ENCODE peak calls at places on chromosomes 7 and 10, in five cellular contexts. R, A, L, X and T are unnamed samples. For H3K4me1, the result is how much of the 10 kb centered on the place peaks cover.

GRCh38 chr7:121604627-121605296 is 208.7 kb upstream of the FAM3C start:
- DNase-seq in R (no peak), A (no peak), L (no peak), X (peak), T (no peak)

GRCh38 chr7:100602889-100603696 is 930 bp downstream of the PCOLCE start:
- DNase-seq in R (peak), A (no peak), L (peak), X (peak), T (no peak)

GRCh38 chr7:129462445-129462844 is 28.2 kb downstream of the STRIP2 start:
- DNase-seq in R (no peak), A (no peak), L (no peak), X (no peak), T (no peak)

GRCh38 chr10:24209946-24210491 is 1.1 kb downstream of the KIAA1217 start:
- DNase-seq in R (no peak), A (no peak), L (no peak), X (peak), T (no peak)

GRCh38 chr10:99777918-99778716 is 4.3 kb upstream of the ABCC2 start:
- DNase-seq in R (no peak), A (no peak), L (no peak), X (no peak), T (no peak)

GRCh38 chr7:46393142-46393541 is 472.1 kb upstream of the IGFBP3 start:
- DNase-seq in R (no peak), A (no peak), L (no peak), X (peak), T (no peak)

GRCh38 chr7:103499976-103500375 is 54.0 kb upstream of the SLC26A5 start:
- DNase-seq in R (no peak), A (no peak), L (no peak), X (no peak), T (no peak)

GRCh38 chr10:43846187-43846680 is 197.6 kb upstream of the ZNF32 start:
- DNase-seq in R (no peak), A (no peak), L (no peak), X (peak), T (no peak)

GRCh38 chr10:11225935-11226334 is 208.3 kb downstream of the CELF2 start:
- DNase-seq in R (peak), A (peak), L (no peak), X (no peak), T (no peak)

GRCh38 chr10:24989867-24990266 is 26.1 kb downstream of the ENKUR start:
- DNase-seq in R (no peak), A (no peak), L (no peak), X (no peak), T (no peak)

GRCh38 chr7:33774762-33775523 is 130.4 kb upstream of the BMPER start:
- DNase-seq in R (peak), A (no peak), L (peak), X (peak), T (no peak)

GRCh38 chr10:76874896-76875295 is 762.7 kb downstream of the KCNMA1 start:
- DNase-seq in R (peak), A (no peak), L (no peak), X (no peak), T (no peak)

GRCh38 chr10:13219685-13220670 is 14.2 kb downstream of the UCMA start:
- DNase-seq in R (no peak), A (no peak), L (no peak), X (peak), T (no peak)

GRCh38 chr7:29622335-29623265 is 59.0 kb downstream of the PRR15 start:
- DNase-seq in R (peak), A (no peak), L (no peak), X (peak), T (no peak)

GRCh38 chr7:134943785-134944400 is 42.4 kb upstream of the AGBL3 start:
- DNase-seq in R (no peak), A (no peak), L (no peak), X (peak), T (no peak)

GRCh38 chr10:73264423-73264822 is 12.0 kb upstream of the MRPS16 start:
- DNase-seq in R (no peak), A (no peak), L (no peak), X (no peak), T (no peak)

GRCh38 chr10:118309911-118310310 is 32.2 kb downstream of the FAM204A start:
- DNase-seq in R (no peak), A (no peak), L (no peak), X (no peak), T (no peak)

GRCh38 chr7:29609162-29610030 is 45.8 kb downstream of the PRR15 start:
- DNase-seq in R (no peak), A (no peak), L (no peak), X (peak), T (no peak)

GRCh38 chr7:151157645-151158329 is 9.7 kb downstream of the GBX1 start:
- DNase-seq in R (no peak), A (no peak), L (no peak), X (no peak), T (no peak)

GRCh38 chr10:71748671-71749191 is 24.6 kb downstream of the VSIR start:
- DNase-seq in R (peak), A (peak), L (peak), X (peak), T (no peak)

GRCh38 chr7:20213378-20213777 is 3.8 kb downstream of the MACC1 start:
- DNase-seq in R (no peak), A (no peak), L (no peak), X (no peak), T (no peak)

GRCh38 chr10:3220853-3221252 is 48.3 kb upstream of the PITRM1 start:
- DNase-seq in R (no peak), A (no peak), L (no peak), X (peak), T (no peak)

GRCh38 chr10:72616716-72617115 is 9.2 kb downstream of the MICU1 start:
- DNase-seq in R (no peak), A (no peak), L (no peak), X (peak), T (no peak)

GRCh38 chr10:26214004-26214403 is 2.6 kb upstream of the GAD2 start:
- DNase-seq in R (no peak), A (no peak), L (no peak), X (no peak), T (no peak)

GRCh38 chr10:88991161-88991899 is 732 bp downstream of the FAS start:
- DNase-seq in R (peak), A (peak), L (peak), X (peak), T (peak)

GRCh38 chr10:47295411-47295810 is 4.6 kb upstream of the GDF10 start:
- DNase-seq in R (no peak), A (no peak), L (no peak), X (no peak), T (no peak)

GRCh38 chr10:97633921-97634320 is 621 bp upstream of the MORN4 start:
- DNase-seq in R (no peak), A (no peak), L (no peak), X (peak), T (no peak)

GRCh38 chr10:69321865-69322264 is 43.6 kb downstream of the HK1 start:
- DNase-seq in R (no peak), A (no peak), L (no peak), X (peak), T (no peak)

GRCh38 chr10:13659887-13660544 is 73.3 kb downstream of the PRPF18 start:
- DNase-seq in R (peak), A (peak), L (peak), X (peak), T (no peak)

GRCh38 chr7:116809636-116810266 is 52.6 kb upstream of the CAPZA2 start:
- DNase-seq in R (no peak), A (no peak), L (peak), X (peak), T (no peak)

GRCh38 chr7:155229548-155230168 is 68.0 kb upstream of the INSIG1 start:
- DNase-seq in R (no peak), A (no peak), L (no peak), X (no peak), T (no peak)

GRCh38 chr7:17774248-17774647 is 166.0 kb downstream of the SNX13 start:
- DNase-seq in R (no peak), A (no peak), L (no peak), X (peak), T (no peak)

GRCh38 chr10:97028126-97028831 is 157.5 kb downstream of the SLIT1 start:
- DNase-seq in R (no peak), A (no peak), L (no peak), X (peak), T (no peak)

GRCh38 chr10:96211775-96212174 is 59.6 kb downstream of the BLNK start:
- DNase-seq in R (no peak), A (no peak), L (no peak), X (no peak), T (no peak)

GRCh38 chr10:117900280-117900679 is 146.5 kb downstream of the RAB11FIP2 start:
- DNase-seq in R (no peak), A (no peak), L (no peak), X (no peak), T (no peak)

GRCh38 chr10:329361-330099 is 194.3 kb downstream of the ZMYND11 start:
- DNase-seq in R (peak), A (no peak), L (peak), X (peak), T (peak)

GRCh38 chr10:83968052-83968451 is 171.3 kb upstream of the GHITM start:
- DNase-seq in R (no peak), A (no peak), L (no peak), X (no peak), T (no peak)

GRCh38 chr7:127983804-127984332 is 47.4 kb downstream of the LRRC4 start:
- DNase-seq in R (no peak), A (no peak), L (no peak), X (peak), T (no peak)

GRCh38 chr10:112209534-112210200 is 26.1 kb upstream of the GPAM start:
- DNase-seq in R (no peak), A (no peak), L (no peak), X (no peak), T (no peak)

GRCh38 chr10:102421645-102422585 is 1.3 kb downstream of the FBXL15 start:
- DNase-seq in R (no peak), A (no peak), L (no peak), X (no peak), T (no peak)

GRCh38 chr10:102420443-102420809 is 210 bp upstream of the FBXL15 start:
- DNase-seq in R (no peak), A (no peak), L (no peak), X (no peak), T (no peak)

GRCh38 chr10:102422586-102423129 is 2.0 kb downstream of the FBXL15 start:
- DNase-seq in R (peak), A (peak), L (peak), X (peak), T (no peak)

GRCh38 chr10:102419561-102420442 is 834 bp upstream of the FBXL15 start:
- DNase-seq in R (no peak), A (peak), L (no peak), X (no peak), T (no peak)

GRCh38 chr10:102420810-102421644 is at the start of gene FBXL15:
- DNase-seq in R (peak), A (peak), L (peak), X (peak), T (peak)
- TF ChIP-seq CTCF in R (no peak), A (no peak), L (no peak), X (no peak), T (no peak)

GRCh38 chr7:27236053-27236410 is 6.6 kb upstream of the EVX1 start:
- DNase-seq in R (no peak), A (no peak), L (no peak), X (no peak), T (no peak)
- H3K4me1 ChIP-seq in R (under half), A (under half), L (under half), X (under half), T (under half)

GRCh38 chr7:2611921-2612320 is 19.9 kb upstream of the TTYH3 start:
- DNase-seq in R (no peak), A (no peak), L (no peak), X (no peak), T (no peak)

GRCh38 chr7:2613926-2614613 is 17.7 kb upstream of the TTYH3 start:
- DNase-seq in R (peak), A (no peak), L (no peak), X (peak), T (peak)

GRCh38 chr7:2612445-2613112 is 19.2 kb upstream of the TTYH3 start:
- DNase-seq in R (no peak), A (no peak), L (no peak), X (no peak), T (no peak)

GRCh38 chr7:2614646-2615330 is 17.0 kb upstream of the TTYH3 start:
- DNase-seq in R (no peak), A (no peak), L (no peak), X (no peak), T (no peak)

GRCh38 chr7:2613113-2613925 is 18.5 kb upstream of the TTYH3 start:
- DNase-seq in R (no peak), A (no peak), L (no peak), X (no peak), T (no peak)
- TF ChIP-seq CTCF in R (no peak), A (no peak), L (no peak), X (no peak), T (no peak)

GRCh38 chr7:1112625-1113547 is 25.0 kb downstream of the GPER1 start:
- DNase-seq in R (no peak), A (no peak), L (no peak), X (no peak), T (no peak)
- H3K4me1 ChIP-seq in R (under half), A (under half), L (under half), X (under half), T (under half)

GRCh38 chr10:122280156-122280555 is 9.1 kb downstream of the BTBD16 start:
- DNase-seq in R (no peak), A (no peak), L (no peak), X (no peak), T (no peak)

GRCh38 chr10:122277737-122278136 is 6.6 kb downstream of the BTBD16 start:
- DNase-seq in R (no peak), A (no peak), L (no peak), X (no peak), T (no peak)

GRCh38 chr10:122279725-122280141 is 8.6 kb downstream of the BTBD16 start:
- DNase-seq in R (no peak), A (no peak), L (no peak), X (peak), T (no peak)

GRCh38 chr10:122273966-122274545 is 3.0 kb downstream of the BTBD16 start:
- DNase-seq in R (no peak), A (no peak), L (no peak), X (no peak), T (no peak)

DNA sequence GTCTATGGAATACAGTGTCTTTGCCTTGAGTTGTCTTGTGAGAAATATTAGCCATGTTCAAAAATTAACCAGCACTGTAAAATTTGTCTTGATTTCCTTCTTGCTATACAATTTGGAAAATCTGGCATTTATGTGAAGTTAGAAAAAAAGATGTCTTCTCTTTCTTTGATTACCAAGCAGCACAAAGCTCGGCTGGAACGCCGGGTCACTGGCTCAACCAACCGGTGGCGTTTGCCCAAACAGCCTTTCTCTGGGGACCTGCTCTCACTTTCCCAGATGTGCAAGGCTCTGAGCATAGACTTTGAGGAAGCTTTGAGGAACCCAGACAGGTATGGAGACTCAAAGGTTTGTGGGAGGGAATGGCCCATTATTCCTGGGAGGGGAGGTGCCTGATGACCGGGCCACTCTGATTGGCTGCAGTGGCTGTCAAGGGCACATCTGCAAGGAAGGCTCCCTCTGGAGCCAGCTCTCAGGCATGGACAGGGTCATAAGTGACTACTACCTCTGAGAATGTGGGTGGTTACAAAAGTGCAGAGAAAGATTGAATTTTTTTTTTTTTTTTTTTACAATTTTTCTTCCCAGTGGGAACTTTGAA is 5.6 kb downstream of the BTBD16 start:
- DNase-seq in R (no peak), A (no peak), L (no peak), X (peak), T (no peak)
- TF ChIP-seq CTCF in R (no peak), A (no peak), L (no peak), X (no peak), T (no peak)

GRCh38 chr10:122149607-122150505 is 121.2 kb upstream of the BTBD16 start:
- DNase-seq in R (peak), A (no peak), L (no peak), X (no peak), T (no peak)
- H3K4me1 ChIP-seq in R (half or more), A (under half), L (under half), X (under half), T (under half)

GRCh38 chr10:133097961-133098360 is 10.2 kb downstream of the ADGRA1 start:
- DNase-seq in R (no peak), A (no peak), L (no peak), X (no peak), T (no peak)
- TF ChIP-seq CTCF in R (no peak), A (no peak), L (no peak), X (no peak), T (no peak)

DNA sequence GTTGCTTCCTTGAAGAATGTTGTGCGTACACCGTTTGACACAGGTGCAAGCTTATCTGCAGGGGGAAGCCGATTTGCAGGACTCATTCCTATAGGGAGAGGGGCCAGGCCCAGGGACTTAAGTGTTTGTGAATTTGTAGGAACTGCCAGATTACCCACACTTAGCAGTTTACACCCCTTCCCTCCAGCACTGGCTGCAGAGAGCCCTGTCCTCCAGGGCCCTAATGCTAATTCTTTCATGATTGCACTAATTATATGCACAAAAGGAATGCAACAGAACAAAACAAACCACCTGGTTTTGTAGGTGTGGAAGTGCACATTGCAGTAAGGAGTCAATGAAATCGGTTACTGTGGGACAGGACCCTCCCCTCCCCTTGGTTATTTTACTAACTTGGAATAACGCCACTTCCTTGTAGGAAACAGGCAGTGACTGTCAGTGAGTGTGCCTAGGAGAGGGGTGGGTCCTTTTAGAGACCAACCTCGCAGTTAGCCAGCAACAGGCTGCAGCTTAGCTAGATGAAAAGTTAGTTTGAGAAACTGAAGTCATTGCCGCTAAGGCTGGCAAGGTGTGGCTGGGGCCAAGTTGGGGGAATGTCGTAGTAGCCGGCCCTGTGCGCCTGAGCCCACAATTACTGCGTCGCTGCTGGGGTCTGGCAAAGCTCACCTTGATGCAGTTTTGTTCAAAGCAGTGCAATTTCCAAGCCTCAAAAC is 60.6 kb downstream of the CUX1 start:
- DNase-seq in R (no peak), A (no peak), L (no peak), X (no peak), T (no peak)
- H3K4me1 ChIP-seq in R (under half), A (under half), L (under half), X (under half), T (under half)

GRCh38 chr10:106716375-106716774 is 448.1 kb downstream of the SORCS1 start:
- DNase-seq in R (no peak), A (no peak), L (no peak), X (no peak), T (no peak)
- TF ChIP-seq CTCF in R (no peak), A (no peak), L (no peak), X (no peak), T (no peak)

GRCh38 chr10:86971146-86971991 is 3.1 kb downstream of the ADIRF start:
- DNase-seq in R (peak), A (peak), L (peak), X (peak), T (no peak)
- H3K4me1 ChIP-seq in R (half or more), A (half or more), L (under half), X (under half), T (under half)